ENCODE peak calls at places on chromosome 19, in eight cellular contexts. E is Calu3; H is CD4-positive, alpha-beta T cell; Y is mesothelial cell of epicardium; K is IMR-90; Z is cardiac fibroblast; V is ovary; R is WTC11. O is an unnamed sample.

GRCh38 chr19:13149628-13150186 is 468 bp downstream of the STX10 start:
- DNase-seq in V (peak; percentile 75), Z (peak; percentile 52), H (no peak), Y (peak; percentile 62), R (peak; percentile 67), E (no peak), K (no peak), O (no peak)

GRCh38 chr19:18875726-18876125 is 20.2 kb downstream of the CERS1 start:
- DNase-seq in V (no peak), H (no peak), Y (no peak), E (no peak), K (peak; percentile 36), Z (peak; percentile 14), R (no peak), O (no peak)

GRCh38 chr19:28847468-28847867 is 365.5 kb downstream of the UQCRFS1 start:
- DNase-seq in E (no peak), V (no peak), Z (peak; percentile 57), Y (no peak), K (peak; percentile 10), H (no peak), R (no peak), O (no peak)

GRCh38 chr19:37906868-37907734 is at the start of gene SIPA1L3:
- DNase-seq in E (peak; percentile 98), Z (peak; percentile 95), R (peak; percentile 97), K (peak; percentile 94), H (peak; percentile 87), Y (peak; percentile 94), V (peak; percentile 94), O (peak; percentile 89)

GRCh38 chr19:16461630-16462051 is 10.1 kb downstream of the EPS15L1 start:
- DNase-seq in V (no peak), E (no peak), K (no peak), H (no peak), Y (no peak), R (no peak), Z (no peak), O (no peak)

GRCh38 chr19:34676697-34677385 is at the start of gene SCGB2B2:
- DNase-seq in Y (no peak), K (no peak), H (peak; percentile 76), V (peak; percentile 50), R (no peak), E (no peak), Z (no peak), O (no peak)

GRCh38 chr19:52622261-52622660 is 15.9 kb downstream of the ZNF83 start:
- DNase-seq in Z (no peak), R (peak; percentile 37), K (no peak), E (no peak), H (no peak), V (no peak), Y (no peak), O (no peak)

GRCh38 chr19:18329035-18329376 is 6.1 kb upstream of the LSM4 start:
- DNase-seq in K (no peak), Z (no peak), V (no peak), Y (no peak), E (no peak), H (no peak), R (no peak), O (no peak)

GRCh38 chr19:56946164-56946563 is 105.6 kb upstream of the PEG3 start:
- DNase-seq in E (no peak), K (no peak), Z (no peak), Y (no peak), V (no peak), R (no peak), H (no peak), O (no peak)

GRCh38 chr19:29714371-29714952 is 599 bp downstream of the C19orf12 start:
- DNase-seq in Z (no peak), Y (no peak), V (no peak), K (no peak), H (peak; percentile 71), R (no peak), E (no peak), O (no peak)

GRCh38 chr19:10861118-10861651 is 10.2 kb upstream of the CARM1 start:
- DNase-seq in E (peak; percentile 29), K (no peak), Y (no peak), V (no peak), Z (peak; percentile 50), R (peak; percentile 78), H (no peak), O (no peak)

GRCh38 chr19:33697766-33698165 is 76.0 kb downstream of the CHST8 start:
- DNase-seq in E (no peak), V (peak; percentile 2), H (no peak), Y (no peak), R (no peak), K (no peak), Z (no peak), O (no peak)

GRCh38 chr19:49309087-49309486 is 15.9 kb downstream of the SLC6A16 start:
- DNase-seq in H (no peak), K (no peak), V (no peak), R (no peak), Z (no peak), Y (no peak), E (no peak), O (no peak)
- TF ChIP-seq CTCF in H (no peak), K (no peak), V (no peak), R (no peak), Z (no peak), Y (no peak), E (no peak), O (no peak)

GRCh38 chr19:23521471-23521870 is 126.2 kb upstream of the ZNF91 start:
- DNase-seq in H (no peak), K (no peak), V (no peak), Y (no peak), R (no peak), Z (no peak), E (no peak), O (no peak)

GRCh38 chr19:23525265-23525862 is 130.1 kb upstream of the ZNF91 start:
- DNase-seq in Z (no peak), R (no peak), K (no peak), E (no peak), H (no peak), V (no peak), Y (no peak), O (no peak)

GRCh38 chr19:23523863-23524262 is 128.6 kb upstream of the ZNF91 start:
- DNase-seq in K (no peak), H (no peak), Y (no peak), Z (no peak), R (no peak), E (no peak), V (no peak), O (no peak)

GRCh38 chr19:23520441-23520840 is 125.2 kb upstream of the ZNF91 start:
- DNase-seq in V (no peak), K (no peak), H (no peak), Y (no peak), E (no peak), Z (no peak), R (no peak), O (no peak)

DNA sequence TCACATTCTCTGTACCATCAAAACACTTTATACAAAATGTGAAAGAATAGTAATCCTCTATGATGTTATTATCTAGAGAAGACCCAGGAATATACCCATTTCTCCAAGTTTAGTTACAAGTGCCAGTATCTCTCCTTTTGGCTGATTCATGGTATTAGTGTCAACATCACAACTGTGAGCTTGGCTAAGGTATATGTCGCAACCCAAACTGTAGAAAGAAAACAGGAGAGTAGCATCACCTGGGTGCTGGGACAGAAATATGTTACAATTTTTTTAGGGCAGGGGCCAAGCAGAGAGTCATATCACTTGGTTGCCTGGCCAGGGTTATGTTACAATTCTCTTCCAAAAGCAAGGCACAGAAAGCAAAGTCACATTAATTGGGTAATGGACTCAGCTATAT is 127.2 kb upstream of the ZNF91 start:
- DNase-seq in K (no peak), H (no peak), Y (no peak), E (no peak), R (no peak), V (no peak), Z (no peak), O (no peak)
- TF ChIP-seq CTCF in K (no peak), H (no peak), Y (no peak), E (no peak), R (no peak), V (no peak), Z (no peak), O (no peak)

GRCh38 chr19:43707158-43707712 is 8.6 kb upstream of the IRGC start:
- DNase-seq in Z (no peak), K (no peak), E (no peak), V (no peak), R (no peak), H (no peak), Y (no peak), O (no peak)

GRCh38 chr19:43708716-43709115 is 7.2 kb upstream of the IRGC start:
- DNase-seq in Z (no peak), V (no peak), R (no peak), E (peak; percentile 41), H (no peak), Y (no peak), K (no peak), O (no peak)

GRCh38 chr19:43700368-43701015 is 15.4 kb upstream of the IRGC start:
- DNase-seq in Z (peak; percentile 76), Y (no peak), H (no peak), R (no peak), V (no peak), K (peak; percentile 84), E (no peak), O (peak; percentile 21)

GRCh38 chr19:43704002-43704705 is 11.7 kb upstream of the IRGC start:
- DNase-seq in V (no peak), Y (no peak), Z (no peak), E (peak; percentile 51), K (no peak), R (no peak), H (no peak), O (no peak)

DNA sequence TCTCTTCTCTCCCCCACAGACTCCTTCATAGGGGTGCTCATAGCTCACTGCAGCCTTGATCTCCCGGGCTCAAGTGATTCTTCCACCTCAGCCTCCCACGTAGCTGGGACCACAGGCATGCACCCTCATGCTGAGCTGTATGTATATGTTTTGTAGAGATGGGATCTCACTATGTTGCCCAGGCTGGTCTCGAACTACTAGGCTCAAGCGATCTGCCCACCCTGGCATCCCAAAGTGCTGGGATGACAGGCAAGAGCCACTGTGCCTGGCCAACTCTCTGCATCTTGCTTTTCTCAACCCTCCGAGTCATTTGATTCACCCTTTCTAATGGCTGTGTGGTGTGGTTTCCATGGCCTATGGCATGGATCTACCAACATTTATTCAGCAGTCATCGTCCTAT is 10.1 kb upstream of the IRGC start:
- DNase-seq in Y (no peak), K (no peak), Z (no peak), V (no peak), H (no peak), E (no peak), R (no peak), O (no peak)
- TF ChIP-seq CTCF in Y (no peak), K (no peak), Z (no peak), V (no peak), H (no peak), E (no peak), R (no peak), O (no peak)

DNA sequence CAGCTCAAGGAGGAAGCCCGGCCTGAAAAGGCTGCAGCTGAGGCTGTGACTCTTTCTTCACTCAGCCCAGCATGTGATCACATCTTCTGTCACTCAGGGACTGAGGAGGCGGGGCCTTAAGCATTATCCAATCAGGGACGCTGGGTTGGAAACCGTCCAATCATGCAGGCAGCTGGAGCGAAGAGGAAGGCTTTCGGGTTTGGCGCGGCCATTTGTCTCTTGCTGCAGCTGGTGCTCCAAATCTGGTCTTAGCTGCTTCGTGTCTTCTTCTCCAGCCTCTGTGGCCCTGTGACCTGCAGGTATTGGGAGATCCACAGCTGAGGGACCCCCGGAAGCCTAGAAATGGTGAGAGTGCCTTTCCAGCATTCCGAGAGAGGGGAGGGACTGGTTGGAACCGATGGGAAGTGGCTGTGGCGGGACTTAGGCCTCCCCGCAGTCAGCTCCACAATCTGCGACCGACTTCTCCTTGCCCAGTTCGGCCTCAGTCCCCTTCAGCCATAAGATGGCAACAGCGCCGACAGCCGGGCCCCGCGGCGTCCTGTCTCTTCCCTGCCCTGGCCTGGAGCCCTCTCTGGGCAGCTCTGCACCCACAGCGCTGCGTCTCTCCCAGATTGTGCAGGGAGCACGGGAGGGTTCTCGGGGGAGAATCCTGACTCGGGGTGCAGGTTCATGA is at the start of gene ZNF90:
- DNase-seq in Y (peak; percentile 94), R (peak; percentile 95), Z (peak; percentile 99), V (peak; percentile 94), K (peak; percentile 93), H (peak; percentile 89), E (peak; percentile 74), O (peak; percentile 73)
- TF ChIP-seq CTCF in Y (no peak), R (no peak), Z (peak; percentile 4), V (no peak), K (peak; percentile 3), H (no peak), E (no peak), O (no peak)